ENCODE peak calls at places on chromosomes 5 and 9, in seven cellular contexts. F is lower lobe of right lung, K is uterus, P is suprapubic skin, U is spleen, J is transverse colon, Z is left ventricle myocardium inferior. W is an unnamed sample.

GRCh38 chr9:101018391-101018990 is 10.0 kb upstream of the PLPPR1 start:
- DNase-seq in F (no peak), K (no peak), P (no peak), U (no peak), J (no peak), Z (no peak), W (no peak)

GRCh38 chr9:5988265-5988664 is 27.2 kb downstream of the RANBP6 start:
- DNase-seq in F (no peak), K (no peak), P (no peak), U (no peak), J (no peak), Z (peak; percentile 34), W (no peak)

GRCh38 chr5:109161914-109162683 is 247.7 kb downstream of the PJA2 start:
- DNase-seq in F (no peak), K (no peak), P (no peak), U (no peak), J (no peak), Z (no peak), W (no peak)

GRCh38 chr5:107217721-107218130 is 453.0 kb downstream of the EFNA5 start:
- DNase-seq in F (peak; percentile 56), K (no peak), P (no peak), U (no peak), J (no peak), Z (peak; percentile 71), W (peak; percentile 79)

GRCh38 chr9:18124760-18125159 is 349.2 kb upstream of the ADAMTSL1 start:
- DNase-seq in F (no peak), K (no peak), P (no peak), U (no peak), J (no peak), Z (no peak), W (no peak)

GRCh38 chr5:168992687-168993086 is 308.3 kb downstream of the SLIT3 start:
- DNase-seq in F (no peak), K (no peak), P (no peak), U (no peak), J (no peak), Z (no peak), W (no peak)

GRCh38 chr9:35481347-35481975 is 8.4 kb upstream of the RUSC2 start:
- DNase-seq in F (no peak), K (peak; percentile 26), P (no peak), U (no peak), J (peak; percentile 54), Z (no peak), W (no peak)

GRCh38 chr9:106287108-106287631 is 575.8 kb upstream of the ZNF462 start:
- DNase-seq in F (no peak), K (peak; percentile 15), P (no peak), U (peak; percentile 75), J (no peak), Z (no peak), W (no peak)

GRCh38 chr5:78287833-78288232 is 6.7 kb downstream of the AP3B1 start:
- DNase-seq in F (no peak), K (no peak), P (no peak), U (no peak), J (no peak), Z (no peak), W (no peak)

GRCh38 chr9:37464426-37465248 is 613 bp downstream of the ZBTB5 start:
- DNase-seq in F (peak; percentile 89), K (peak; percentile 71), P (peak; percentile 88), U (peak; percentile 96), J (peak; percentile 82), Z (peak; percentile 79), W (peak; percentile 82)

GRCh38 chr9:130396581-130396980 is 48.2 kb upstream of the ASS1 start:
- DNase-seq in F (no peak), K (no peak), P (no peak), U (no peak), J (no peak), Z (no peak), W (no peak)

GRCh38 chr5:145937432-145938250 is 1.3 kb downstream of the SH3RF2 start:
- DNase-seq in F (no peak), K (no peak), P (no peak), U (no peak), J (peak; percentile 53), Z (no peak), W (no peak)

GRCh38 chr9:71638627-71639026 is 129.7 kb downstream of the CEMIP2 start:
- DNase-seq in F (no peak), K (peak; percentile 15), P (no peak), U (no peak), J (peak; percentile 26), Z (no peak), W (peak; percentile 67)

GRCh38 chr9:114271556-114272510 is 51.1 kb upstream of the ORM1 start:
- DNase-seq in F (peak; percentile 57), K (peak; percentile 54), P (peak; percentile 62), U (peak; percentile 64), J (peak; percentile 23), Z (peak; percentile 48), W (no peak)

GRCh38 chr5:32828492-32828891 is 117.4 kb downstream of the NPR3 start:
- DNase-seq in F (no peak), K (no peak), P (no peak), U (no peak), J (no peak), Z (no peak), W (no peak)

GRCh38 chr5:19241690-19242089 is 746.3 kb downstream of the CDH18 start:
- DNase-seq in F (no peak), K (no peak), P (no peak), U (no peak), J (no peak), Z (no peak), W (no peak)

GRCh38 chr9:4126996-4127395 is 172.9 kb downstream of the GLIS3 start:
- DNase-seq in F (no peak), K (no peak), P (no peak), U (no peak), J (no peak), Z (no peak), W (no peak)

GRCh38 chr5:154197801-154198461 is 7.4 kb downstream of the GALNT10 start:
- DNase-seq in F (peak; percentile 63), K (no peak), P (no peak), U (no peak), J (no peak), Z (no peak), W (no peak)

GRCh38 chr5:53327811-53328331 is 152.6 kb upstream of the FST start:
- DNase-seq in F (no peak), K (no peak), P (no peak), U (no peak), J (no peak), Z (no peak), W (no peak)

GRCh38 chr9:71965403-71965802 is 54.0 kb downstream of the C9orf85 start:
- DNase-seq in F (no peak), K (no peak), P (no peak), U (no peak), J (no peak), Z (no peak), W (no peak)

GRCh38 chr5:137453476-137454080 is 45.5 kb downstream of the SPOCK1 start:
- DNase-seq in F (no peak), K (no peak), P (no peak), U (no peak), J (no peak), Z (no peak), W (no peak)

GRCh38 chr9:124913378-124913777 is 27.5 kb downstream of the GOLGA1 start:
- DNase-seq in F (no peak), K (no peak), P (no peak), U (no peak), J (no peak), Z (no peak), W (no peak)

GRCh38 chr5:136209346-136209910 is 16.5 kb upstream of the SMIM32 start:
- DNase-seq in F (no peak), K (no peak), P (no peak), U (peak; percentile 65), J (no peak), Z (no peak), W (no peak)

GRCh38 chr9:130184983-130185382 is 12.8 kb downstream of the NCS1 start:
- DNase-seq in F (no peak), K (peak; percentile 66), P (no peak), U (no peak), J (no peak), Z (no peak), W (no peak)

GRCh38 chr5:111810087-111810486 is 53.1 kb upstream of the NREP start:
- DNase-seq in F (no peak), K (no peak), P (no peak), U (no peak), J (peak; percentile 8), Z (no peak), W (no peak)

GRCh38 chr9:127209948-127210621 is 54.5 kb upstream of the GARNL3 start:
- DNase-seq in F (no peak), K (peak; percentile 54), P (no peak), U (peak; percentile 64), J (no peak), Z (no peak), W (no peak)

GRCh38 chr9:137169764-137170460 is at the start of gene LRRC26:
- DNase-seq in F (no peak), K (no peak), P (no peak), U (no peak), J (peak; percentile 52), Z (no peak), W (no peak)
- H3K4me3 ChIP-seq in F (peak within 1 kb of the TSS; percentile 41), K (no peak within 1 kb of the TSS), P (peak within 1 kb of the TSS; percentile 50), U (peak within 1 kb of the TSS; percentile 42), J (peak within 1 kb of the TSS; percentile 30), Z (peak within 1 kb of the TSS; percentile 64), W (peak within 1 kb of the TSS; percentile 48)

GRCh38 chr5:172848419-172848818 is 14.4 kb downstream of the ERGIC1 start:
- DNase-seq in F (no peak), K (no peak), P (no peak), U (no peak), J (peak; percentile 35), Z (no peak), W (no peak)
- H3K27ac ChIP-seq in F (no peak overlapping the region), K (no peak overlapping the region), P (no peak overlapping the region), U (no peak overlapping the region), J (peak overlapping the region; percentile 83), Z (no peak overlapping the region), W (no peak overlapping the region)

GRCh38 chr5:96816991-96817390 is 9.2 kb upstream of the ERAP1 start:
- DNase-seq in F (no peak), K (no peak), P (no peak), U (no peak), J (no peak), Z (no peak), W (no peak)
- H3K4me1 ChIP-seq in F (peaks cover 24% of the 10 kb centered on the region), K (no peaks in the 10 kb centered on the region), P (peaks cover 18% of the 10 kb centered on the region), U (peaks cover 36% of the 10 kb centered on the region), J (peaks cover 10% of the 10 kb centered on the region), Z (peaks cover 8% of the 10 kb centered on the region), W (no peaks in the 10 kb centered on the region)

GRCh38 chr9:34381323-34381722 is 4.6 kb upstream of the MYORG start:
- DNase-seq in F (peak; percentile 53), K (no peak), P (peak; percentile 76), U (peak; percentile 82), J (peak; percentile 63), Z (no peak), W (peak; percentile 55)

GRCh38 chr9:34380034-34380510 is 3.4 kb upstream of the MYORG start:
- DNase-seq in F (peak; percentile 54), K (no peak), P (no peak), U (peak; percentile 86), J (no peak), Z (no peak), W (peak; percentile 56)

GRCh38 chr9:34378376-34379060 is 1.8 kb upstream of the MYORG start:
- DNase-seq in F (no peak), K (no peak), P (no peak), U (peak; percentile 35), J (no peak), Z (no peak), W (peak; percentile 48)

GRCh38 chr9:34380511-34381315 is 4.0 kb upstream of the MYORG start:
- DNase-seq in F (peak; percentile 87), K (peak; percentile 73), P (peak; percentile 88), U (peak; percentile 95), J (peak; percentile 86), Z (peak; percentile 84), W (peak; percentile 78)

GRCh38 chr9:34379334-34380033 is 2.8 kb upstream of the MYORG start:
- DNase-seq in F (peak; percentile 90), K (peak; percentile 84), P (peak; percentile 91), U (peak; percentile 96), J (peak; percentile 94), Z (peak; percentile 84), W (peak; percentile 91)
- H3K4me3 ChIP-seq in F (peak overlapping the region; percentile 60), K (peak overlapping the region; percentile 7), P (peak overlapping the region; percentile 59), U (peak overlapping the region; percentile 51), J (peak overlapping the region; percentile 39), Z (peak overlapping the region; percentile 81), W (peak overlapping the region; percentile 63)

W was measured in right atrium auricular region.